ENCODE peak calls at places on chromosome 12, in five cellular contexts. G is anterior cingulate cortex; C is adrenal gland; Y is CD8-positive, alpha-beta T cell; K is RPMI7951. N is an unnamed sample.

GRCh38 chr12:124538194-124539082 is 29.0 kb downstream of the NCOR2 start:
- DNase-seq in G (no peak), C (no peak), Y (no peak), K (no peak), N (no peak)

GRCh38 chr12:87953257-87953860 is 75.8 kb downstream of the C12orf50 start:
- DNase-seq in G (no peak), C (no peak), Y (no peak), K (peak; percentile 10), N (peak; percentile 56)

GRCh38 chr12:80807640-80808288 is 91.1 kb downstream of the MYF5 start:
- DNase-seq in G (no peak), C (no peak), Y (no peak), K (no peak), N (no peak)

GRCh38 chr12:57755194-57755453 is 221 bp downstream of the MARCHF9 start:
- DNase-seq in G (no peak), C (no peak), Y (no peak), K (no peak), N (no peak)

GRCh38 chr12:24940157-24940556 is 8.7 kb downstream of the BCAT1 start:
- DNase-seq in G (no peak), C (no peak), Y (no peak), K (no peak), N (no peak)

GRCh38 chr12:8065991-8066594 is at the start of gene C3AR1:
- DNase-seq in G (no peak), C (no peak), Y (no peak), K (peak; percentile 71), N (no peak)

GRCh38 chr12:64496839-64497400 is 45.0 kb downstream of the TBK1 start:
- DNase-seq in G (no peak), C (no peak), Y (no peak), K (no peak), N (no peak)

GRCh38 chr12:56591961-56592360 is 38.2 kb downstream of the BAZ2A start:
- DNase-seq in G (no peak), C (no peak), Y (no peak), K (peak; percentile 40), N (no peak)

GRCh38 chr12:3492868-3493224 is 1.8 kb downstream of the PRMT8 start:
- DNase-seq in G (no peak), C (no peak), Y (no peak), K (no peak), N (no peak)

GRCh38 chr12:97075583-97076268 is 168.7 kb downstream of the NEDD1 start:
- DNase-seq in G (no peak), C (no peak), Y (no peak), K (no peak), N (peak; percentile 28)

GRCh38 chr12:46357438-46358324 is 14.9 kb downstream of the SLC38A2 start:
- DNase-seq in G (no peak), C (no peak), Y (no peak), K (peak; percentile 41), N (no peak)

GRCh38 chr12:104478396-104479140 is 21.8 kb downstream of the CHST11 start:
- DNase-seq in G (no peak), C (no peak), Y (no peak), K (peak; percentile 82), N (no peak)

GRCh38 chr12:124938606-124939427 is 24.4 kb upstream of the UBC start:
- DNase-seq in G (no peak), C (peak; percentile 77), Y (no peak), K (peak; percentile 79), N (peak; percentile 80)

GRCh38 chr12:85951823-85952222 is 77.7 kb downstream of the NTS start:
- DNase-seq in G (no peak), C (no peak), Y (no peak), K (no peak), N (no peak)

GRCh38 chr12:58302487-58303011 is 361.2 kb downstream of the ATP23 start:
- DNase-seq in G (no peak), C (peak; percentile 18), Y (no peak), K (no peak), N (no peak)

GRCh38 chr12:3732901-3733300 is 20.0 kb downstream of the CRACR2A start:
- DNase-seq in G (no peak), C (no peak), Y (no peak), K (no peak), N (no peak)

GRCh38 chr12:6934110-6934509 is 6.4 kb downstream of the ATN1 start:
- DNase-seq in G (no peak), C (no peak), Y (no peak), K (no peak), N (no peak)

GRCh38 chr12:26725517-26725916 is 107.5 kb downstream of the ITPR2 start:
- DNase-seq in G (no peak), C (no peak), Y (no peak), K (no peak), N (no peak)

GRCh38 chr12:115000038-115000437 is 316.1 kb upstream of the TBX3 start:
- DNase-seq in G (no peak), C (peak; percentile 49), Y (no peak), K (peak; percentile 95), N (no peak)

GRCh38 chr12:52171950-52172512 is 19.8 kb downstream of the KRT80 start:
- DNase-seq in G (no peak), C (no peak), Y (no peak), K (no peak), N (peak; percentile 66)

GRCh38 chr12:123269980-123270379 is 1.7 kb downstream of the CDK2AP1 start:
- DNase-seq in G (peak; percentile 59), C (no peak), Y (no peak), K (no peak), N (peak; percentile 47)

GRCh38 chr12:69044887-69045286 is 111.9 kb upstream of the CPM start:
- DNase-seq in G (no peak), C (no peak), Y (no peak), K (no peak), N (no peak)

GRCh38 chr12:13959131-13959734 is 22.2 kb downstream of the GRIN2B start:
- DNase-seq in G (no peak), C (no peak), Y (no peak), K (no peak), N (no peak)

GRCh38 chr12:12839886-12840285 is 26.7 kb downstream of the DDX47 start:
- DNase-seq in G (no peak), C (peak; percentile 54), Y (no peak), K (peak; percentile 97), N (no peak)

GRCh38 chr12:40794087-40794486 is 101.8 kb downstream of the CNTN1 start:
- DNase-seq in G (no peak), C (no peak), Y (no peak), K (peak; percentile 1), N (no peak)

GRCh38 chr12:109113661-109114321 is 2.6 kb upstream of the ACACB start:
- DNase-seq in G (no peak), C (no peak), Y (no peak), K (no peak), N (no peak)

GRCh38 chr12:77104792-77105191 is 39.4 kb upstream of the E2F7 start:
- DNase-seq in G (no peak), C (no peak), Y (no peak), K (no peak), N (no peak)

GRCh38 chr12:108342985-108343384 is 3.9 kb upstream of the CMKLR1 start:
- DNase-seq in G (no peak), C (no peak), Y (no peak), K (peak; percentile 89), N (no peak)

GRCh38 chr12:15904378-15904920 is 6.7 kb upstream of the DERA start:
- DNase-seq in G (no peak), C (no peak), Y (no peak), K (no peak), N (no peak)

GRCh38 chr12:1927751-1928351 is 9.4 kb upstream of the CACNA2D4 start:
- DNase-seq in G (no peak), C (no peak), Y (no peak), K (no peak), N (no peak)

GRCh38 chr12:6945613-6946012 is 1.8 kb downstream of the C12orf57 start:
- DNase-seq in G (no peak), C (no peak), Y (no peak), K (no peak), N (no peak)

GRCh38 chr12:41777064-41777790 is 367.4 kb downstream of the GXYLT1 start:
- DNase-seq in G (no peak), C (no peak), Y (no peak), K (no peak), N (no peak)